ENCODE peak calls at places on chromosome 6, in six cellular contexts. V is left ventricle myocardium inferior; D is activated gamma-delta T cell treated with anti-CD3 and anti-CD28 coated beads, Interleukin-2, amount 50 U/mL, for 16 hours; M is M059J; I is Calu3; S is A172. T is an unnamed sample.

GRCh38 chr6:153553627-153554026 is 422.5 kb upstream of the RGS17 start:
- DNase-seq in V (no peak), D (no peak), M (peak), I (peak), S (peak), T (no peak)

GRCh38 chr6:12012231-12012565 is at the start of gene HIVEP1:
- DNase-seq in V (peak), D (no peak), M (peak), I (peak), S (no peak), T (no peak)

GRCh38 chr6:138538390-138539031 is 39.2 kb upstream of the NHSL1 start:
- DNase-seq in V (peak), D (no peak), M (peak), I (no peak), S (no peak), T (no peak)

GRCh38 chr6:137873273-137873762 is 6.3 kb downstream of the TNFAIP3 start:
- DNase-seq in V (peak), D (peak), M (peak), I (peak), S (peak), T (peak)

GRCh38 chr6:46170357-46171289 is at the start of gene ENPP5:
- DNase-seq in V (peak), D (peak), M (peak), I (peak), S (no peak), T (peak)

GRCh38 chr6:149306967-149307366 is 10.5 kb upstream of the TAB2 start:
- DNase-seq in V (no peak), D (no peak), M (peak), I (no peak), S (peak), T (no peak)

GRCh38 chr6:52065621-52066020 is 21.8 kb downstream of the PKHD1 start:
- DNase-seq in V (no peak), D (no peak), M (peak), I (peak), S (no peak), T (no peak)

GRCh38 chr6:46796842-46797241 is 3.7 kb downstream of the MEP1A start:
- DNase-seq in V (no peak), D (no peak), M (peak), I (no peak), S (no peak), T (no peak)

GRCh38 chr6:109526905-109527628 is 44.0 kb upstream of the ZBTB24 start:
- DNase-seq in V (no peak), D (peak), M (peak), I (peak), S (peak), T (no peak)

GRCh38 chr6:95093154-95093553 is 484.2 kb upstream of the MANEA start:
- DNase-seq in V (no peak), D (no peak), M (no peak), I (no peak), S (no peak), T (no peak)

GRCh38 chr6:52995913-52996685 is 1.0 kb upstream of the GSTA4 start:
- DNase-seq in V (peak), D (peak), M (peak), I (peak), S (peak), T (no peak)

GRCh38 chr6:13105139-13105538 is 223.2 kb downstream of the TBC1D7 start:
- DNase-seq in V (no peak), D (no peak), M (no peak), I (no peak), S (no peak), T (no peak)

GRCh38 chr6:34235605-34236422 is 859 bp upstream of the HMGA1 start:
- DNase-seq in V (peak), D (peak), M (no peak), I (peak), S (peak), T (no peak)

GRCh38 chr6:31558631-31559500 is 11.5 kb downstream of the NFKBIL1 start:
- DNase-seq in V (peak), D (peak), M (peak), I (no peak), S (peak), T (no peak)

GRCh38 chr6:27865952-27866369 is 46.2 kb downstream of the OR2B2 start:
- DNase-seq in V (no peak), D (no peak), M (peak), I (peak), S (no peak), T (no peak)

GRCh38 chr6:148620579-148621298 is 126.1 kb upstream of the UST start:
- DNase-seq in V (no peak), D (no peak), M (no peak), I (no peak), S (no peak), T (no peak)

GRCh38 chr6:17584241-17584803 is 15.8 kb upstream of the FAM8A1 start:
- DNase-seq in V (no peak), D (no peak), M (peak), I (peak), S (peak), T (no peak)

GRCh38 chr6:11912420-11912819 is 99.7 kb upstream of the HIVEP1 start:
- DNase-seq in V (no peak), D (no peak), M (peak), I (no peak), S (peak), T (no peak)

GRCh38 chr6:121848523-121849255 is 413.2 kb downstream of the GJA1 start:
- DNase-seq in V (no peak), D (no peak), M (no peak), I (no peak), S (no peak), T (no peak)

GRCh38 chr6:138844203-138844602 is 48.3 kb downstream of the ECT2L start:
- DNase-seq in V (peak), D (no peak), M (peak), I (no peak), S (no peak), T (no peak)

T was measured in esophagus squamous epithelium.